ENCODE peak calls at places on chromosomes 2 and 18, in six cellular contexts. E is neuronal stem cell, O is upper lobe of right lung, U is psoas muscle, B is iPS DF 6.9, J is adipocyte. C is an unnamed sample. For H3K9me3, the result is how much of the 10 kb centered on the place peaks cover.

GRCh38 chr2:29146197-29146596 is 31.0 kb downstream of the CLIP4 start:
- DNase-seq in E (no peak), O (no peak), U (no peak), B (no peak), J (no peak), C (no peak)

GRCh38 chr2:157032019-157032418 is 225.5 kb upstream of the GALNT5 start:
- DNase-seq in E (no peak), O (no peak), U (no peak), B (no peak), J (peak), C (no peak)

GRCh38 chr2:128410035-128410757 is 91.5 kb upstream of the HS6ST1 start:
- DNase-seq in E (no peak), O (peak), U (no peak), B (no peak), J (no peak), C (no peak)

GRCh38 chr2:206368933-206369569 is 74.3 kb upstream of the ADAM23 start:
- DNase-seq in E (no peak), O (no peak), U (no peak), B (no peak), J (no peak), C (no peak)

GRCh38 chr2:95258271-95258670 is 16.0 kb upstream of the PROM2 start:
- DNase-seq in E (no peak), O (no peak), U (no peak), B (no peak), J (no peak), C (no peak)

GRCh38 chr2:131035826-131036231 is 57.4 kb downstream of the FAM168B start:
- DNase-seq in E (no peak), O (no peak), U (no peak), B (no peak), J (no peak), C (no peak)

GRCh38 chr2:226694142-226694541 is 105.5 kb downstream of the IRS1 start:
- DNase-seq in E (no peak), O (no peak), U (no peak), B (no peak), J (no peak), C (no peak)

GRCh38 chr18:55407774-55408535 is 180.0 kb downstream of the TCF4 start:
- DNase-seq in E (no peak), O (no peak), U (no peak), B (no peak), J (no peak), C (no peak)

GRCh38 chr2:128469203-128469602 is 150.5 kb upstream of the HS6ST1 start:
- DNase-seq in E (no peak), O (no peak), U (no peak), B (no peak), J (no peak), C (no peak)

GRCh38 chr2:64699712-64700111 is 46.0 kb upstream of the SERTAD2 start:
- DNase-seq in E (no peak), O (no peak), U (no peak), B (no peak), J (no peak), C (no peak)

GRCh38 chr2:122999823-123000222 is 1025.3 kb upstream of the CNTNAP5 start:
- DNase-seq in E (peak), O (no peak), U (no peak), B (peak), J (no peak), C (no peak)

GRCh38 chr2:197915548-197916265 is 111.3 kb downstream of the PLCL1 start:
- DNase-seq in E (no peak), O (no peak), U (no peak), B (no peak), J (peak), C (no peak)

GRCh38 chr18:50880108-50880465 is 1.2 kb downstream of the ME2 start:
- DNase-seq in E (no peak), O (no peak), U (no peak), B (no peak), J (no peak), C (no peak)

GRCh38 chr18:56702946-56703345 is 51.8 kb downstream of the WDR7 start:
- DNase-seq in E (peak), O (no peak), U (no peak), B (no peak), J (peak), C (no peak)
- H3K9me3 ChIP-seq in E (under half), O (under half), U (under half), B (under half), J (under half), C (under half)

GRCh38 chr2:191757256-191757655 is 79.3 kb downstream of the NABP1 start:
- DNase-seq in E (no peak), O (no peak), U (no peak), B (no peak), J (no peak), C (no peak)
- H3K9me3 ChIP-seq in E (under half), O (under half), U (under half), B (under half), J (under half), C (under half)

DNA sequence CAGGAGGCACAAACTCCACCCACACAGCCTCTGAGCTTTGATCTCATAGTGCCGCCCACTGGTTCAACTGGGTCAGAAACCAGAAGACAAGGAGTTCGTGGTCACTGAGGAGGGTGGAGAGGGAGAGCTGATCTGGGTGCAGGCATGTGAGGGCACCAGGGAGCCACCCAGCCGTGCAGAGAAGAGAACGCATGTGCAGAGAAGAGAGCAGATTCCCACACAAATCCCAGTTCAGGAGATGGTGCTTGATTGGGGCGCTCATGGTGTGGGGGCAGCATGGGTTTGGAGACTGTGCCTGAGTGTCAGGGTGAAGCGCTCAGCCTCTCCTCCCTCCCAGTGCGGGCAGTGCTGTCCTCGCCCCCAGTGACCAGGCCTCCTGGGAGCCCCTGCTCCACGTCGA is 375.2 kb upstream of the MYT1L start:
- DNase-seq in E (no peak), O (no peak), U (no peak), B (no peak), J (no peak), C (no peak)
- H3K9me3 ChIP-seq in E (under half), O (under half), U (under half), B (under half), J (under half), C (under half)

DNA sequence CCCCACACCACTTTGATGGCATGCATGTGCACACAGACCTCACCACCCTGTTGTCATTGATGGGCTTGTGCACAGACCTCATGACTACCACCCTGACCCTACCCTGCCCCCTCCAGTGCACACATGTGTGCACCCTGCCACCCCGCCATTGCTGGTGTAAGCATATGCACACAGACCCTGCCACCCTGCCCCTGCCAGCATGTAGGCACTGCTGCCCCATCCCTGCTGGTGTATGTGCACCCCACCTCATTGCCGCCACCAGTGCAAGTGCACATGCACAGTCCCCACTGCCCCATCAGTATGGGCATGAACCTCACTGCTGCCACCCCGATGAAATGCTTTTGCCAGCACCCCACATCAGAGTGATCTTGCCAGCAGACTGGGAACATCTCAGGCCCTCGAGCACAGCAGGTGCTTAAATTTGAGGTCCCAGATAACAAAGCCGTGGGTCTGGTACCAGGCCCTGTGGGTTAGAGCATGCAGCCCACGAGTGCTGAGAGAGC is 169.4 kb downstream of the EHBP1 start:
- DNase-seq in E (no peak), O (peak), U (no peak), B (no peak), J (no peak), C (no peak)
- H3K9me3 ChIP-seq in E (half or more), O (under half), U (under half), B (under half), J (under half), C (under half)

GRCh38 chr2:22560021-22560420 is 825.0 kb upstream of the KLHL29 start:
- DNase-seq in E (no peak), O (no peak), U (no peak), B (no peak), J (no peak), C (no peak)
- H3K9me3 ChIP-seq in E (under half), O (under half), U (under half), B (under half), J (under half), C (under half)

GRCh38 chr2:214781226-214781625 is 28.3 kb downstream of the BARD1 start:
- DNase-seq in E (no peak), O (no peak), U (no peak), B (no peak), J (no peak), C (no peak)
- H3K9me3 ChIP-seq in E (under half), O (under half), U (under half), B (under half), J (under half), C (under half)

DNA sequence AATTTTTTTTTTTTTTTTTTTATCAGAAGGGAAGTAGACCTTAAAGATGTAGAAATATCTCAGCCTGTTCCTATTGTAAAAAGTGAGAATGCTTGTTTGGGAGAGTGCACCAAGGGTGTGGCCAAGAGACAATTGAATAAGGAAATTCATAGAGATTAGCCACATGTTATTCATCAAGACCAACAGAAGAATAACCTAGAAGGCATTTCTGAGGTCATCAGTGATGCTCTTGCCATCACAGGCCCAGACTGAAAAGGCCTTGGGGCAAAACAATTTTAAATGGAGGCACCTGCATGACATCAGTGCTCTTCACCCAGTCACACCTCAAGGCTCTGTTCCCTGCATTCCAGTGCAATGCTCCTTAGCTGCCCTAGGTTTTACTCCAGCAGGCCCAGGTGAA is 2043.3 kb upstream of the PIK3C3 start:
- DNase-seq in E (no peak), O (no peak), U (no peak), B (no peak), J (no peak), C (no peak)
- H3K9me3 ChIP-seq in E (under half), O (under half), U (under half), B (under half), J (under half), C (under half)

DNA sequence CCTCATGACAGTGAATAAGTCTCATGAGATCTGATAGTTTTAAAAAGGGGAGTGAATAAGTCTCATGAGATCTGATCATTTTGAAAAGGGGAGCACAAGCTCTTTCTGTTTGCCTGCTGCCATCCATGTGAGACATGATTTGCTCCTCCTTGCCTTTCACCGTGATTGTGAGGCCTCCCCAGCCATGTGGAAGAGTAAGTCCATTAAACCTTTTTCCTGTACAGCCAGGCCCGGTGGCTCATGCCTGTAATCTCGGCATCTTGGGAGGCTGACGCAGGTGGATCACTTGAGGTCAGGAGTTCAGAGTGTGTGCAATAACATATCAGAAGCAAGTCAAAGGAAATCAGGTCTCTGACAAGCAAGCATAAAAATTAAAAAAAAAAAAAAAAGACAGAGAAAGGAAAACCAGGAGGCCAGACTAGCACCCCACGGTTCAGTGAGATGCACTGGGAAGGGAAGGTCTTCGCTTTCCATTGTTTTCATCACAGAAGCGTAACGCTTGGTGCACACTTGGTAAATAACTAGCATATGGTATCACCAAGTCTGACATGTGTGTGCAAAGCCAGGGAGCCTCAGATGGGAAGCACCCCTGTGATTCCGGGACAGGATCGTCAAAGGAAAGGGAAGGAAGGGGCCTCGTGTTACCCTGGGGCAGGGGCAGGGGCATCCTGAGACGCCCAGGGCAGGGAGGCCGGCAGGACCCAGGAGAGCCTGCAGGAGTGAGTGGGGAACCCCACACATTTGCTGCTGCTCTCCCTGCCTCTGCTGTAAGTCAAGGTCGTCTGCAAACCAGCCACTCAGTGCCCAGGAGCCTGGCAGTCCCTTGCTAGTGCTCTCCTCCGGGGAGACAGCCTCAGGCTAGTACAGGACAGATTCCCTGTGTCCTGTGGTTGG is 192.8 kb downstream of the NDUFA10 start:
- DNase-seq in E (no peak), O (peak), U (no peak), B (no peak), J (no peak), C (no peak)
- H3K9me3 ChIP-seq in E (under half), O (under half), U (under half), B (under half), J (under half), C (under half)

DNA sequence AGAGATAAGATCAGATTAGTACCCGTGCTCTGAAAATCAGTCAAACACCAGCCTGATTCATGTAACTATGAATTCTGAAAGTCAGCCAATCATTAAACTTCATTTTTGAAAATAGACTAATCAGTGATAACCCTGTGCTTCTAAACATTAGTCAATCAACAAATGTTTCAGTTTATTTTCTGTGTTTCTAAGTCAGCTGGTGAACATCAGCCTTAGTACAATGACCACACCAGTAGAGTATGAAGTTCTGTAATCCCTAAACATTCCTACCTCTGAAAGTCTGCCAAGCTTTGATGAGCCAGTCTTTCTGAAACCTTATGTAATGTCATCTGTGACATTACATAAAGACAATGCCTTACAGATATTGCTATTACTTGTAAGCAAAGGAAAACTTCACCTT is 807.4 kb upstream of the CRIM1 start:
- DNase-seq in E (no peak), O (no peak), U (no peak), B (no peak), J (peak), C (no peak)
- H3K9me3 ChIP-seq in E (under half), O (under half), U (under half), B (under half), J (under half), C (under half)

C was measured in CD4-positive, alpha-beta T cell.